ENCODE peak calls at places on chromosome 20, in six cellular contexts. One of them, this sample, is unnamed.

GRCh38 chr20:61210862-61211261 is 41.2 kb upstream of the CDH4 start:
- DNase-seq in GM23338: no peak
- DNase-seq in K562: no peak
- DNase-seq in HepG2: no peak
- DNase-seq in mammary epithelial cell: no peak
- DNase-seq in astrocyte: no peak
- DNase-seq in this sample: no peak

GRCh38 chr20:1341561-1342265 is 12.8 kb upstream of the SDCBP2 start:
- DNase-seq in HepG2: no peak
- DNase-seq in K562: no peak
- DNase-seq in GM23338: no peak
- DNase-seq in mammary epithelial cell: no peak
- DNase-seq in astrocyte: peak
- DNase-seq in this sample: peak

GRCh38 chr20:17504326-17504897 is 26.8 kb downstream of the BFSP1 start:
- DNase-seq in mammary epithelial cell: no peak
- DNase-seq in astrocyte: no peak
- DNase-seq in HepG2: no peak
- DNase-seq in GM23338: peak
- DNase-seq in K562: no peak
- DNase-seq in this sample: no peak

GRCh38 chr20:43911066-43911465 is 3.6 kb upstream of the TOX2 start:
- DNase-seq in GM23338: peak
- DNase-seq in HepG2: no peak
- DNase-seq in K562: no peak
- DNase-seq in mammary epithelial cell: peak
- DNase-seq in astrocyte: peak
- DNase-seq in this sample: no peak

GRCh38 chr20:32972181-32973076 is 31.8 kb downstream of the SUN5 start:
- DNase-seq in GM23338: peak
- DNase-seq in HepG2: no peak
- DNase-seq in astrocyte: no peak
- DNase-seq in mammary epithelial cell: no peak
- DNase-seq in K562: peak
- DNase-seq in this sample: peak

GRCh38 chr20:7272512-7272911 is 505.0 kb downstream of the BMP2 start:
- DNase-seq in astrocyte: no peak
- DNase-seq in mammary epithelial cell: no peak
- DNase-seq in GM23338: peak
- DNase-seq in K562: no peak
- DNase-seq in HepG2: no peak
- DNase-seq in this sample: no peak

GRCh38 chr20:610130-611046 is at the start of gene TCF15:
- DNase-seq in K562: peak
- DNase-seq in HepG2: no peak
- DNase-seq in astrocyte: no peak
- DNase-seq in mammary epithelial cell: peak
- DNase-seq in GM23338: peak
- DNase-seq in this sample: no peak

GRCh38 chr20:40849456-40849855 is 160.4 kb upstream of the MAFB start:
- DNase-seq in mammary epithelial cell: no peak
- DNase-seq in GM23338: no peak
- DNase-seq in astrocyte: no peak
- DNase-seq in HepG2: no peak
- DNase-seq in K562: no peak
- DNase-seq in this sample: peak

GRCh38 chr20:56522311-56522710 is 2.2 kb upstream of the FAM209A start:
- DNase-seq in GM23338: no peak
- DNase-seq in HepG2: no peak
- DNase-seq in astrocyte: no peak
- DNase-seq in mammary epithelial cell: no peak
- DNase-seq in K562: no peak
- DNase-seq in this sample: no peak

GRCh38 chr20:4813076-4813838 is 91.5 kb downstream of the PRND start:
- DNase-seq in mammary epithelial cell: no peak
- DNase-seq in HepG2: no peak
- DNase-seq in K562: no peak
- DNase-seq in astrocyte: no peak
- DNase-seq in GM23338: no peak
- DNase-seq in this sample: no peak

GRCh38 chr20:62220666-62221568 is 839 bp upstream of the HRH3 start:
- DNase-seq in K562: no peak
- DNase-seq in astrocyte: no peak
- DNase-seq in HepG2: no peak
- DNase-seq in mammary epithelial cell: no peak
- DNase-seq in GM23338: peak
- DNase-seq in this sample: no peak

GRCh38 chr20:4795394-4795793 is 73.7 kb downstream of the PRND start:
- DNase-seq in K562: peak
- DNase-seq in astrocyte: peak
- DNase-seq in GM23338: peak
- DNase-seq in mammary epithelial cell: peak
- DNase-seq in HepG2: peak
- DNase-seq in this sample: peak

GRCh38 chr20:47272893-47273590 is 83.5 kb downstream of the ZMYND8 start:
- DNase-seq in astrocyte: peak
- DNase-seq in GM23338: peak
- DNase-seq in K562: peak
- DNase-seq in HepG2: peak
- DNase-seq in mammary epithelial cell: peak
- DNase-seq in this sample: peak

GRCh38 chr20:10540636-10541493 is 105.8 kb downstream of the SLX4IP start:
- DNase-seq in GM23338: no peak
- DNase-seq in K562: no peak
- DNase-seq in astrocyte: peak
- DNase-seq in mammary epithelial cell: peak
- DNase-seq in HepG2: peak
- DNase-seq in this sample: no peak

GRCh38 chr20:20083796-20084195 is 31.5 kb downstream of the CFAP61 start:
- DNase-seq in mammary epithelial cell: peak
- DNase-seq in K562: peak
- DNase-seq in astrocyte: peak
- DNase-seq in HepG2: peak
- DNase-seq in GM23338: peak
- DNase-seq in this sample: no peak

GRCh38 chr20:45842169-45842812 is 8.7 kb downstream of the SNX21 start:
- DNase-seq in HepG2: no peak
- DNase-seq in mammary epithelial cell: no peak
- DNase-seq in astrocyte: no peak
- DNase-seq in GM23338: no peak
- DNase-seq in K562: no peak
- DNase-seq in this sample: no peak

GRCh38 chr20:23143098-23143497 is 57.0 kb upstream of the CD93 start:
- DNase-seq in GM23338: no peak
- DNase-seq in K562: peak
- DNase-seq in HepG2: peak
- DNase-seq in astrocyte: peak
- DNase-seq in mammary epithelial cell: peak
- DNase-seq in this sample: peak

GRCh38 chr20:38872491-38873049 is 53.6 kb upstream of the FAM83D start:
- DNase-seq in GM23338: no peak
- DNase-seq in astrocyte: no peak
- DNase-seq in K562: no peak
- DNase-seq in mammary epithelial cell: no peak
- DNase-seq in HepG2: no peak
- DNase-seq in this sample: no peak
- H3K4me3 ChIP-seq in GM23338: no peak
- H3K4me3 ChIP-seq in astrocyte: no peak
- H3K4me3 ChIP-seq in K562: no peak
- H3K4me3 ChIP-seq in mammary epithelial cell: no peak
- H3K4me3 ChIP-seq in HepG2: no peak
- H3K4me3 ChIP-seq in this sample: no peak

GRCh38 chr20:64051033-64051452 is 1.6 kb upstream of the SOX18 start:
- DNase-seq in astrocyte: no peak
- DNase-seq in mammary epithelial cell: no peak
- DNase-seq in K562: no peak
- DNase-seq in HepG2: no peak
- DNase-seq in GM23338: no peak
- DNase-seq in this sample: no peak

GRCh38 chr20:64048402-64049044 is 916 bp downstream of the SOX18 start:
- DNase-seq in GM23338: peak
- DNase-seq in HepG2: no peak
- DNase-seq in mammary epithelial cell: no peak
- DNase-seq in astrocyte: no peak
- DNase-seq in K562: no peak
- DNase-seq in this sample: no peak

GRCh38 chr20:64049060-64049886 is at the start of gene SOX18:
- DNase-seq in GM23338: peak
- DNase-seq in astrocyte: no peak
- DNase-seq in K562: peak
- DNase-seq in HepG2: no peak
- DNase-seq in mammary epithelial cell: no peak
- DNase-seq in this sample: no peak

GRCh38 chr20:64050261-64051032 is 1.0 kb upstream of the SOX18 start:
- DNase-seq in HepG2: peak
- DNase-seq in astrocyte: no peak
- DNase-seq in mammary epithelial cell: no peak
- DNase-seq in K562: peak
- DNase-seq in GM23338: peak
- DNase-seq in this sample: no peak

DNA sequence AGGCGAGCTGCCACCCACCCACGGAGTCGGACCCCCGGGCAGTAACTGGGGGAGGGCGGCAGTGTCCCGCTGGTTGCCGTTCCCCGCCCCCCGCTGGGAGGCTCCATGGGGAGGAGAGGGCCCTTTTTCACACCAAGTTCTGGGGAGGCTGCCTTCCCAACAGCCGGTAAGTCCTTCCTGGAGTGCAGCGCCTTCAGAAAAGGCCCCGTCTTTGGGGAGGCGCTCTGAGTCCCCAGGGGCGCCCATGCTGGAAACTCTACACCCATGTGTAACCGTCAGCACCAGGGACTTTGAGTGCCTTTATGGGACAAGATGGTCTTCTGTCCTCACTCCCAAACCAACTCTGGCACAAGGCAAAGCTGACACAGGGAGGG is 435 bp upstream of the SOX18 start:
- DNase-seq in K562: no peak
- DNase-seq in HepG2: no peak
- DNase-seq in mammary epithelial cell: no peak
- DNase-seq in GM23338: no peak
- DNase-seq in astrocyte: no peak
- DNase-seq in this sample: no peak
- TF ChIP-seq EZH2 in K562: no peak
- TF ChIP-seq EZH2 in HepG2: no peak
- TF ChIP-seq EZH2 in mammary epithelial cell: peak
- TF ChIP-seq EZH2 in GM23338: peak
- TF ChIP-seq EZH2 in astrocyte: peak
- TF ChIP-seq EZH2 in this sample: no peak

DNA sequence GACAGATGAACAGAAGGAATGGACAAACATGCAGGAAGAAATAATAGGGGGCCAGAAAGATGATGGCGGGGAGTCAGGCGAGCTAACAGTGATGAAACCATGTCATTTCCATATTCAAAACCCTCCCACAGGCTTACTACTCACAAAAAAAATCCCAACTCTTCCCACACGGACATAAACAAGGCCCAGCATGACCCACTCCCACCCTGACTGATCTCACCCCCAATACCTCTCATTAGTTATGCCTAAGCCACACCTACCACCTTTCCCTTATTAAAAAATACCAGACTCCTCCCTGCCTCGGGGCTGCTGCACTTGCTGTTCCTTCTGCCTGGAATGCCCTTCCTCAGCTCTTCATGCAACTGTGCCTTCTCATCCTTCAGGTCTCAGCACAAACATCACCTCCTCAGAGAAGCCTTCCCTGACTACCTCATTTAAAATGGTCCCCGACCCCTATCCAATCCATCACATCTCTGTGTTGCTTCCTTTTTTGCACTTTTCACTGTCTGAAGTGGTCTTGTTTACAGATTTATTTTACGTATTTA is 145.8 kb downstream of the PREX1 start:
- DNase-seq in K562: no peak
- DNase-seq in astrocyte: no peak
- DNase-seq in GM23338: no peak
- DNase-seq in HepG2: no peak
- DNase-seq in mammary epithelial cell: no peak
- DNase-seq in this sample: no peak
- H3K4me3 ChIP-seq in K562: no peak
- H3K4me3 ChIP-seq in astrocyte: no peak
- H3K4me3 ChIP-seq in GM23338: no peak
- H3K4me3 ChIP-seq in HepG2: no peak
- H3K4me3 ChIP-seq in mammary epithelial cell: no peak
- H3K4me3 ChIP-seq in this sample: no peak

GRCh38 chr20:63259734-63260460 is 5.6 kb upstream of the NKAIN4 start:
- DNase-seq in HepG2: no peak
- DNase-seq in K562: no peak
- DNase-seq in astrocyte: no peak
- DNase-seq in mammary epithelial cell: no peak
- DNase-seq in GM23338: no peak
- DNase-seq in this sample: no peak

GRCh38 chr20:63264002-63264401 is 8.6 kb upstream of the ARFGAP1 start:
- DNase-seq in astrocyte: no peak
- DNase-seq in HepG2: no peak
- DNase-seq in GM23338: no peak
- DNase-seq in mammary epithelial cell: no peak
- DNase-seq in K562: no peak
- DNase-seq in this sample: no peak

GRCh38 chr20:63260521-63260920 is 6.3 kb upstream of the NKAIN4 start:
- DNase-seq in mammary epithelial cell: no peak
- DNase-seq in K562: no peak
- DNase-seq in GM23338: no peak
- DNase-seq in astrocyte: no peak
- DNase-seq in HepG2: no peak
- DNase-seq in this sample: no peak

GRCh38 chr20:63260943-63261807 is 6.9 kb upstream of the NKAIN4 start:
- DNase-seq in mammary epithelial cell: no peak
- DNase-seq in astrocyte: no peak
- DNase-seq in K562: no peak
- DNase-seq in GM23338: no peak
- DNase-seq in HepG2: peak
- DNase-seq in this sample: no peak

DNA sequence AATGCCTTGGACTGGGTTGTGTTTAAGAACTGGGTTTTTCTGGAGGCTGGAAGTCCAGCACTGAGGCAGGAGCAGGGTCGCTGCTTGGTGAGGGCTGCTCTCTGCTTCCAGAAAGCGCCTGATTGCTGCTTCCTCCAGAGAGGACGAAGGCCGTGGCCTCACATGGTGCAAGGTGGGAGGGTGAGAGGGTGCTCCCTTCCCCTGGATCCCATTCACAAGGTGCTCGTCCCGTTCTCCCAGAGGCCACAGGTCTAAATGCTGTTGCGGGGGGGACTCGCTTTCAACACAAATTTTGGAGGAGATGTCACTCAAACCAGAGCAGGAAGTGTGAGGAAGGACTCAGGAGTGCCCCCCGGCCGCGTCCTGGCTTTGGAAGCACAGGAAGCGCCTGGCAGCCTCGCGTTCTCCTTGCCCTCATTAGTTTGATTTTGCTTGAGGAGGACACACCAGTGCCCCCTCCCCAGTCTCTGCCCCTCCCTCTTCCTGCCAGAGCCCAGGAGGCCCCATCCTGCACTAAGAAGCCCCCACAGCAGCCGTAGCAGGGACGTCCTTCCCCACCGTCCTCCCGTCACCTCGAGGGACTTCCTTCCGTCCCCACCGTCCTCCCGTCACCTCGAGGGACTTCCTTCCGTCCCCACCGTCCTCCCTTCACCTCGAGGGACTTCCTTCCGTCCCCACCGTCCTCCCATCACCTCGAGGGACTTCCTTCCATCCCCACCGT is 7.7 kb upstream of the NKAIN4 start:
- DNase-seq in mammary epithelial cell: no peak
- DNase-seq in K562: no peak
- DNase-seq in astrocyte: no peak
- DNase-seq in GM23338: no peak
- DNase-seq in HepG2: no peak
- DNase-seq in this sample: no peak
- TF ChIP-seq EZH2 in mammary epithelial cell: no peak
- TF ChIP-seq EZH2 in K562: no peak
- TF ChIP-seq EZH2 in astrocyte: peak
- TF ChIP-seq EZH2 in GM23338: no peak
- TF ChIP-seq EZH2 in HepG2: no peak
- TF ChIP-seq EZH2 in this sample: no peak

This sample was measured in DND-41.